ENCODE peak calls at places on chromosomes 7 and 10, in ten cellular contexts. X is Calu3; U is choroid plexus epithelial cell; F is AG04450; Y is CD8-positive, alpha-beta T cell; V is astrocyte of the cerebellum; J is astrocyte of the spinal cord; D is right atrium auricular region; H is GM23338; S is natural killer cell. Q is an unnamed sample.

GRCh38 chr7:135414850-135415439 is 95.0 kb downstream of the CNOT4 start:
- DNase-seq in X (peak), U (peak), F (peak), Y (no peak), V (peak), J (peak), D (no peak), H (peak), S (no peak), Q (no peak)

GRCh38 chr10:105063796-105064195 is 422.7 kb downstream of the SORCS3 start:
- DNase-seq in X (peak), U (peak), F (no peak), Y (no peak), V (peak), J (peak), D (no peak), H (peak), S (no peak), Q (no peak)

GRCh38 chr7:112182749-112183148 is 23.4 kb downstream of the DOCK4 start:
- DNase-seq in X (no peak), U (no peak), F (no peak), Y (no peak), V (no peak), J (no peak), D (no peak), H (no peak), S (no peak), Q (no peak)

GRCh38 chr10:69734416-69734796 is 67.3 kb upstream of the COL13A1 start:
- DNase-seq in X (no peak), U (no peak), F (no peak), Y (no peak), V (no peak), J (no peak), D (no peak), H (no peak), S (no peak), Q (no peak)

GRCh38 chr10:58164517-58164916 is 103.2 kb downstream of the IPMK start:
- DNase-seq in X (no peak), U (no peak), F (no peak), Y (no peak), V (no peak), J (no peak), D (no peak), H (no peak), S (no peak), Q (no peak)

GRCh38 chr7:116542618-116543017 is 17.8 kb downstream of the CAV1 start:
- DNase-seq in X (no peak), U (peak), F (peak), Y (no peak), V (no peak), J (peak), D (no peak), H (no peak), S (no peak), Q (no peak)

GRCh38 chr10:32150532-32151101 is 94.4 kb upstream of the KIF5B start:
- DNase-seq in X (no peak), U (peak), F (no peak), Y (no peak), V (no peak), J (peak), D (no peak), H (no peak), S (no peak), Q (no peak)

GRCh38 chr10:80924063-80924952 is 386.6 kb downstream of the SH2D4B start:
- DNase-seq in X (peak), U (peak), F (no peak), Y (no peak), V (peak), J (peak), D (no peak), H (peak), S (no peak), Q (no peak)

GRCh38 chr10:25768167-25768566 is 165.9 kb upstream of the MYO3A start:
- DNase-seq in X (no peak), U (no peak), F (no peak), Y (no peak), V (no peak), J (no peak), D (no peak), H (peak), S (no peak), Q (no peak)

GRCh38 chr10:131870411-131870810 is 30.4 kb upstream of the PPP2R2D start:
- DNase-seq in X (no peak), U (no peak), F (no peak), Y (no peak), V (no peak), J (no peak), D (no peak), H (no peak), S (no peak), Q (no peak)

DNA sequence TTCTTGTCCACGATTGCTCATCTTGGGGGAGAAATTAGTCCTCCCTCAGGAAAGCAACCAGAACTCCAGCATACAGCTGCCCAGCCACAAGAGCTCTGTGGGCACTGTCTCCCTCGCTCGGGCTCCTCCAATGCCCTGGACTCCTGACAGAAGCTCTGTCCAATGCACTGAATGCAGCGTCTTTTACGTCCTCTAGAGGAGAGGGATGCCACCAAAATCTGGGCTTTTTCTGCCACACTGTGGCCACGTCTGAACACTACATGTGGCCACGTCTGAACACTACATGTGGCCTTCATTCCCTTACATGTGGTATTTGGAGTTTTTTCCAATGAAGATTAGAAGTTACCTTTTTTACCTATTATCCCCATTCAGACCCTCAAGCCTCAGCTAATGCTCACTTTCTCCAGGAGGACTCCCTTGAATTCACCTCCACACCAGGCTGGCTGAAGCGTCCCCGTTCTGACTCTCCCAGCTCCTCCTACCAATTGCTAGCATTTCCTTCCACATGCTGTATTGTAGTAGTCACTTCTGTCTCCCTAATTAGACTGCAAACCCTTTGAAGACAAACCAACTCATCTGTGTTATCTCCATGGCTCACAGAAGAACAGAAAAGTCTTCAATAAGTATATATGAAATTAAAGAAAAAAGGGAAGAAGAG is 134.3 kb upstream of the PDE1C start:
- DNase-seq in X (peak), U (peak), F (peak), Y (no peak), V (peak), J (peak), D (peak), H (peak), S (no peak), Q (no peak)
- TF ChIP-seq CTCF in X (peak), U (peak), F (peak), Y (no peak), V (peak), J (peak), D (peak), H (peak), S (no peak), Q (peak)

GRCh38 chr10:70931168-70931805 is 42.9 kb upstream of the PCBD1 start:
- DNase-seq in X (peak), U (peak), F (no peak), Y (no peak), V (peak), J (peak), D (no peak), H (peak), S (no peak), Q (no peak)
- TF ChIP-seq CTCF in X (no peak), U (peak), F (no peak), Y (no peak), V (no peak), J (peak), D (no peak), H (peak), S (no peak), Q (no peak)

GRCh38 chr7:131338173-131338572 is 10.5 kb downstream of the MKLN1 start:
- DNase-seq in X (no peak), U (no peak), F (no peak), Y (no peak), V (no peak), J (no peak), D (no peak), H (peak), S (no peak), Q (no peak)
- TF ChIP-seq CTCF in X (no peak), U (no peak), F (no peak), Y (no peak), V (no peak), J (no peak), D (peak), H (peak), S (no peak), Q (no peak)

GRCh38 chr10:49418328-49418727 is 22.4 kb upstream of the DRGX start:
- DNase-seq in X (no peak), U (no peak), F (no peak), Y (no peak), V (no peak), J (no peak), D (no peak), H (peak), S (no peak), Q (no peak)
- TF ChIP-seq CTCF in X (peak), U (no peak), F (no peak), Y (no peak), V (no peak), J (no peak), D (no peak), H (peak), S (peak), Q (peak)

GRCh38 chr7:19117081-19117869 is at the start of gene TWIST1:
- DNase-seq in X (peak), U (peak), F (peak), Y (no peak), V (peak), J (peak), D (peak), H (peak), S (no peak), Q (peak)
- TF ChIP-seq CTCF in X (no peak), U (no peak), F (no peak), Y (no peak), V (no peak), J (no peak), D (no peak), H (no peak), S (no peak), Q (peak)

DNA sequence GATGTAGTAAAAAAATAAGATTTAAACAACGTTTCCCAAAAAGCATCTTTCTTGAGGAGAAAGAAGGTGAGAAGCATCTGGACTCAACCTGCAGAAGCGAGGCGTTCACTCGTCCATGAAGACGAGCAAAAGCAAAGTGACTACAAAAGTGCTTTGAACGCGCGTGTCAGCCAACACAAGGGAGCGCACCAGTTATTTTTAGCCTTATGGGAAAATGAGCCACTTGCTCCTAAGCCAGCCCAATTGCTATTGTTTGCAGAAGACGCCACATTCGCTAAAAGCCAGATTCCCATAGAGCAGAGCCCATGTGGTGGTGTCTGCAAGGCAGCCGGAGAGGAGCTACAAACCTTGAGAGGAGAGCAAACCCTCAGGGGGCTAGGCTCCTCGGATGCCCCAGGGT is 122.5 kb downstream of the FAM53B start:
- DNase-seq in X (no peak), U (no peak), F (no peak), Y (no peak), V (no peak), J (no peak), D (no peak), H (no peak), S (no peak), Q (no peak)
- TF ChIP-seq CTCF in X (no peak), U (no peak), F (no peak), Y (no peak), V (no peak), J (no peak), D (no peak), H (no peak), S (no peak), Q (no peak)

DNA sequence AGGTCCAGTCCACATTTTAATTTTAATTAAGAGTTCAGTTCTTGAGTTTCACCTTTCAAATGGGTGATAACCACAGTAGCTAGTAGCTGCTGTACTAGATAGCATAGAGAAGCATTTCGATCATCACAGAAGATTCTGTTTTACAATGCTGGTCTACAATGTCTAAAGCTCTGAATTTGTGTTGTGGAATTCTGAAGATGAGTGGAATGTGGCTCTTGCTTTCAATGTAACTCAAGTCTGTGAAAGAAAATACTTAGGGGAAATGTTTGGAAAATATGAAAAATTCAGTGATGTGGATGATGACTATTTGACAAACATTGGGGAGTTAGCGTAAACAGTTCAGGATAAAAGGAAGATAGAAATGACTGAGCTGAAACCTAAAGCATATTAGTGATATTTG is 139.4 kb downstream of the GNAT3 start:
- DNase-seq in X (no peak), U (peak), F (peak), Y (no peak), V (no peak), J (peak), D (no peak), H (peak), S (no peak), Q (no peak)
- TF ChIP-seq CTCF in X (no peak), U (no peak), F (no peak), Y (no peak), V (no peak), J (no peak), D (no peak), H (no peak), S (no peak), Q (no peak)

DNA sequence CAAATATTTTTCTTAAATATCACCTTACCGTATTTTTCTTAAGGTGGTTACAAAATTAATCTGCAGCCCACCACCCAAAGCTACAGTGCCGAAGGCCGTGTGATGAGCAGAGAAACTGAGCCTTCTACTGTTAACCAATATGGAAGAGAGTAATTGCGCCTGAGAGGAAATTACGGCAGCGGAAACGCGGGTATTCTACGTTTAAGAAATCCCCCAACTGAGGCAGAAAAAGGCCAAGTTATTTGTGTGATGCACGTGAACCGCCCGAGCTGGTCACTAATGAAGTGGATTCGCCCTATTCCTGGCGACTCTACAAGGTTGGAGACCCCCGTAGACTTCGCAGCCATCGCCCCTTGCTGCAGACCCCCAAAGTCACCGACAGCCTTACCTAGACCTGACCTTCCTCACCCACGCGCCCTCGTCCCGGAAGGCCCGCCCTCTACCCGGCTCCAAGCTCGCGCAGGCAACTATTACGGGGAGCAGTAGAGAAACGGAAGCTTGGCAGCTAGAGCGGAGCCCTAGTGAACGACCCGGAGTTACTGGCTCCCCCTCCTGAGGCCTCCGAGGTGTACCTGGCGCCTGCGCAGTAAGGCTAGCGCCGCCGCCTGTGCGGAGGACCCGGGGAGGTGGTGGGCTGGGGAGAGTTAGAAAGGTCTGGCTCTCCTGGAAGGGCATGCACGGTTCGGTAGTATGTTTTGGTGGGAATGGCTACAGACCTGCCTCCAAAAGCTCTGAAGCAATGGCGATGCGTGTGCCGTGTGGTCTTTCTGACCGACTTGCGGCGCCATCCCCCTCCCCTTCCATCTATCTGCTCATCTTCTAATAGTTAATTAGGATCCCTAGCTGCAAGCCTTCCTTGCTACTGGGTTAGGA is at the start of gene MRPS33:
- DNase-seq in X (peak), U (peak), F (peak), Y (peak), V (peak), J (peak), D (peak), H (peak), S (peak), Q (peak)
- TF ChIP-seq CTCF in X (no peak), U (peak), F (peak), Y (peak), V (peak), J (peak), D (peak), H (peak), S (peak), Q (peak)

DNA sequence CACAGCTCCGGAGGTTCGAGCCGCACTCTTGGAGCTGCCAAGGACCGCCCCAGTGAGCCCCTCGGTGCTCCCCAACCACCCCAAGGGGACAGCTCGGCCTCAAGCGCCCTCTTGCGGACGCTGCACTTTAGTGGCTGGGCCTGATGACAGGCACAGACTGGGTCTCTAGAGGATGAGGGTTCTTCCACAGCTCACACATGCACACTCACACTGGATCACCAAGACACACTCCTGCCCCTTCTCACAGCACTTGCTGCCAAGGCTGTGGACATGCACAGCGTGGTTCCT is 2.1 kb downstream of the RET start:
- DNase-seq in X (peak), U (peak), F (no peak), Y (no peak), V (no peak), J (no peak), D (no peak), H (peak), S (no peak), Q (no peak)
- TF ChIP-seq CTCF in X (peak), U (peak), F (peak), Y (no peak), V (peak), J (peak), D (peak), H (peak), S (no peak), Q (peak)

GRCh38 chr7:69754476-69754875 is 156.2 kb downstream of the AUTS2 start:
- DNase-seq in X (no peak), U (no peak), F (no peak), Y (no peak), V (no peak), J (no peak), D (no peak), H (no peak), S (no peak), Q (no peak)

GRCh38 chr7:69756235-69756634 is 158.0 kb downstream of the AUTS2 start:
- DNase-seq in X (no peak), U (peak), F (no peak), Y (no peak), V (no peak), J (no peak), D (no peak), H (peak), S (no peak), Q (no peak)

GRCh38 chr7:69759373-69759772 is 161.1 kb downstream of the AUTS2 start:
- DNase-seq in X (no peak), U (no peak), F (no peak), Y (no peak), V (no peak), J (no peak), D (no peak), H (no peak), S (no peak), Q (no peak)

GRCh38 chr7:69757990-69758430 is 159.7 kb downstream of the AUTS2 start:
- DNase-seq in X (no peak), U (peak), F (no peak), Y (no peak), V (peak), J (no peak), D (no peak), H (no peak), S (no peak), Q (no peak)

DNA sequence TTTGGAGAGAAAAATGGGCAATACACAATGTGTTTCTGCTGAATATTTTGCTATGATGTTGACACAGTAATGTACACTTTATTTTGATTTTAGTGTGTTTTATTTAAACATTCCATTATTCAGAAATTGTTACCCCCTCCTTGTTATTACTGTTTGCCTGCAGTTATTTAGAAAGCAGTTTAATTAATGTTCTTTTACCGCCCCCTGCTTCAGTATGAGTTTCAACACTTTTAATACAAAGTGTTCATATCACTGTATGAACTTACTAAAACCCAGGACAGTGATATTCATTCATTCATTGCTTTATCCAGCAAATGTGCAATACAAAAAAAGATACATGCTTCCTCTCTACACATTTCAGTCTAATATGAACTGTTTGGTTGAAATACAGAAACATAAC is 159.3 kb downstream of the AUTS2 start:
- DNase-seq in X (no peak), U (no peak), F (no peak), Y (no peak), V (no peak), J (no peak), D (no peak), H (no peak), S (no peak), Q (no peak)
- TF ChIP-seq CTCF in X (no peak), U (no peak), F (no peak), Y (no peak), V (no peak), J (no peak), D (no peak), H (no peak), S (no peak), Q (no peak)